ENCODE peak calls at places on chromosomes 2 and 18, in nine cellular contexts. One of them, this sample, is unnamed.

GRCh38 chr2:63078852-63079606 is 28.4 kb downstream of the OTX1 start:
- DNase-seq in MCF 10A: peak; percentile 58
- DNase-seq in right atrium auricular region: no peak
- DNase-seq in CD8-positive, alpha-beta T cell: no peak
- DNase-seq in OCI-LY7: peak; percentile 16
- DNase-seq in mesothelial cell of epicardium: no peak
- DNase-seq in K562: peak; percentile 31
- DNase-seq in tibial artery: no peak
- DNase-seq in upper lobe of right lung: no peak
- DNase-seq in this sample: no peak

GRCh38 chr18:21762181-21762772 is 21.7 kb downstream of the MIB1 start:
- DNase-seq in MCF 10A: no peak
- DNase-seq in right atrium auricular region: no peak
- DNase-seq in CD8-positive, alpha-beta T cell: no peak
- DNase-seq in OCI-LY7: no peak
- DNase-seq in mesothelial cell of epicardium: no peak
- DNase-seq in K562: no peak
- DNase-seq in tibial artery: no peak
- DNase-seq in upper lobe of right lung: no peak
- DNase-seq in this sample: no peak

GRCh38 chr2:122993592-122993991 is 1031.5 kb upstream of the CNTNAP5 start:
- DNase-seq in MCF 10A: no peak
- DNase-seq in right atrium auricular region: no peak
- DNase-seq in CD8-positive, alpha-beta T cell: no peak
- DNase-seq in OCI-LY7: no peak
- DNase-seq in mesothelial cell of epicardium: no peak
- DNase-seq in K562: no peak
- DNase-seq in tibial artery: no peak
- DNase-seq in upper lobe of right lung: no peak
- DNase-seq in this sample: no peak

GRCh38 chr2:19540739-19541503 is 182.5 kb upstream of the OSR1 start:
- DNase-seq in MCF 10A: peak; percentile 90
- DNase-seq in right atrium auricular region: no peak
- DNase-seq in CD8-positive, alpha-beta T cell: no peak
- DNase-seq in OCI-LY7: no peak
- DNase-seq in mesothelial cell of epicardium: no peak
- DNase-seq in K562: no peak
- DNase-seq in tibial artery: no peak
- DNase-seq in upper lobe of right lung: no peak
- DNase-seq in this sample: no peak

GRCh38 chr2:235088608-235089020 is 136.8 kb downstream of the SH3BP4 start:
- DNase-seq in MCF 10A: no peak
- DNase-seq in right atrium auricular region: no peak
- DNase-seq in CD8-positive, alpha-beta T cell: no peak
- DNase-seq in OCI-LY7: no peak
- DNase-seq in mesothelial cell of epicardium: no peak
- DNase-seq in K562: no peak
- DNase-seq in tibial artery: no peak
- DNase-seq in upper lobe of right lung: no peak
- DNase-seq in this sample: no peak

GRCh38 chr2:223042704-223043118 is 9.3 kb upstream of the KCNE4 start:
- DNase-seq in MCF 10A: no peak
- DNase-seq in right atrium auricular region: no peak
- DNase-seq in CD8-positive, alpha-beta T cell: no peak
- DNase-seq in OCI-LY7: no peak
- DNase-seq in mesothelial cell of epicardium: no peak
- DNase-seq in K562: no peak
- DNase-seq in tibial artery: no peak
- DNase-seq in upper lobe of right lung: no peak
- DNase-seq in this sample: no peak

GRCh38 chr18:79587298-79588125 is 92.1 kb upstream of the CTDP1 start:
- DNase-seq in MCF 10A: no peak
- DNase-seq in right atrium auricular region: no peak
- DNase-seq in CD8-positive, alpha-beta T cell: no peak
- DNase-seq in OCI-LY7: no peak
- DNase-seq in mesothelial cell of epicardium: no peak
- DNase-seq in K562: no peak
- DNase-seq in tibial artery: peak; percentile 69
- DNase-seq in upper lobe of right lung: no peak
- DNase-seq in this sample: no peak

GRCh38 chr18:47800192-47800591 is 130.3 kb downstream of the SMAD2 start:
- DNase-seq in MCF 10A: no peak
- DNase-seq in right atrium auricular region: no peak
- DNase-seq in CD8-positive, alpha-beta T cell: no peak
- DNase-seq in OCI-LY7: no peak
- DNase-seq in mesothelial cell of epicardium: no peak
- DNase-seq in K562: no peak
- DNase-seq in tibial artery: no peak
- DNase-seq in upper lobe of right lung: no peak
- DNase-seq in this sample: no peak

DNA sequence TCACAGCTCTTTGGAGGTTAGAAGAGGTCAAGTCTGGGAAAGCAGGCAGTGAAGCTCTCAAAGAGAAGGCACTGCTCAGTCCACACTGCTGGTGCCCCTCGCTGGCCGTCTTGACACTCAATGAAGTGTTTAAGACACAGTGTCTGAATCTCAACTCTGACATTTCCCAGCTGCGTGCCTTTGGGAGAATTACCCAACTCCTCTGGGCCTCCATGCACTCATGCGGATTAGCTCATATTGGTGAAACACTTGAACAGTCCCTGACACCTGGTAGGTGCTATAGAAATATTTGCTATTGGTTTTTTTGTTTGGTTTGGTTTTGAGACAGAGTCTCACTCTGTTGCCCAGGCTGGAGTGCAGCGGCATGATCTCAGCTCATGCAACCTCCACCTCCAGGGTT is 281.0 kb downstream of the SRBD1 start:
- DNase-seq in MCF 10A: no peak
- DNase-seq in right atrium auricular region: no peak
- DNase-seq in CD8-positive, alpha-beta T cell: no peak
- DNase-seq in OCI-LY7: no peak
- DNase-seq in mesothelial cell of epicardium: no peak
- DNase-seq in K562: no peak
- DNase-seq in tibial artery: no peak
- DNase-seq in upper lobe of right lung: no peak
- DNase-seq in this sample: no peak
- TF ChIP-seq CTCF in MCF 10A: no peak
- TF ChIP-seq CTCF in right atrium auricular region: no peak
- TF ChIP-seq CTCF in CD8-positive, alpha-beta T cell: no peak
- TF ChIP-seq CTCF in OCI-LY7: no peak
- TF ChIP-seq CTCF in mesothelial cell of epicardium: no peak
- TF ChIP-seq CTCF in K562: no peak
- TF ChIP-seq CTCF in tibial artery: no peak
- TF ChIP-seq CTCF in upper lobe of right lung: no peak
- TF ChIP-seq CTCF in this sample: no peak

DNA sequence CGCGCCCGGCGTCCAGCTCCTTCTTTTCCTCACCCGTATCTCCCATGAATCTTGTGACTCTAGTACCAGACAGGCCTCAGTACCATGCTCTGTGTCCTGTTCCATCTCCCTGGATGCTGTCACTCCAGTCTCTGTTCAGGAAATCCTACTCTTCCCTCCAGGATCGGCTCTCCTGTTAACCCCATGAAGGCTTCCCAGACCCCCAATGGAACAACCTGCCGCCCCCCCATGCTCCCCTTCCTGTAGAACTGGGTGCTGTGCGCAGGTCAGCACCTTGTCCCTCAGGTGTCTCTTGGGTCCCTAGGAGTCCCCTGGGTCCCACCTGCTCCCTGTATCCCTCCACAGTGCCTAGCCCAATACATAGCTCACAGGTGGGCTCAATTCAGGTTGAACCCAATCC is 41.3 kb downstream of the MYCN start:
- DNase-seq in MCF 10A: no peak
- DNase-seq in right atrium auricular region: no peak
- DNase-seq in CD8-positive, alpha-beta T cell: no peak
- DNase-seq in OCI-LY7: no peak
- DNase-seq in mesothelial cell of epicardium: no peak
- DNase-seq in K562: no peak
- DNase-seq in tibial artery: no peak
- DNase-seq in upper lobe of right lung: no peak
- DNase-seq in this sample: no peak
- TF ChIP-seq CTCF in MCF 10A: no peak
- TF ChIP-seq CTCF in right atrium auricular region: no peak
- TF ChIP-seq CTCF in CD8-positive, alpha-beta T cell: no peak
- TF ChIP-seq CTCF in OCI-LY7: no peak
- TF ChIP-seq CTCF in mesothelial cell of epicardium: no peak
- TF ChIP-seq CTCF in K562: no peak
- TF ChIP-seq CTCF in tibial artery: no peak
- TF ChIP-seq CTCF in upper lobe of right lung: no peak
- TF ChIP-seq CTCF in this sample: no peak

GRCh38 chr2:96111823-96112500 is 4.4 kb downstream of the ADRA2B start:
- DNase-seq in MCF 10A: no peak
- DNase-seq in right atrium auricular region: no peak
- DNase-seq in CD8-positive, alpha-beta T cell: no peak
- DNase-seq in OCI-LY7: peak; percentile 32
- DNase-seq in mesothelial cell of epicardium: no peak
- DNase-seq in K562: no peak
- DNase-seq in tibial artery: peak; percentile 53
- DNase-seq in upper lobe of right lung: peak; percentile 51
- DNase-seq in this sample: no peak

GRCh38 chr2:96112501-96113366 is 3.6 kb downstream of the ADRA2B start:
- DNase-seq in MCF 10A: no peak
- DNase-seq in right atrium auricular region: no peak
- DNase-seq in CD8-positive, alpha-beta T cell: no peak
- DNase-seq in OCI-LY7: no peak
- DNase-seq in mesothelial cell of epicardium: no peak
- DNase-seq in K562: no peak
- DNase-seq in tibial artery: no peak
- DNase-seq in upper lobe of right lung: peak; percentile 25
- DNase-seq in this sample: no peak

GRCh38 chr2:96114546-96114902 is 1.8 kb downstream of the ADRA2B start:
- DNase-seq in MCF 10A: no peak
- DNase-seq in right atrium auricular region: no peak
- DNase-seq in CD8-positive, alpha-beta T cell: no peak
- DNase-seq in OCI-LY7: no peak
- DNase-seq in mesothelial cell of epicardium: no peak
- DNase-seq in K562: no peak
- DNase-seq in tibial artery: no peak
- DNase-seq in upper lobe of right lung: no peak
- DNase-seq in this sample: no peak

GRCh38 chr2:96113951-96114350 is 2.4 kb downstream of the ADRA2B start:
- DNase-seq in MCF 10A: no peak
- DNase-seq in right atrium auricular region: no peak
- DNase-seq in CD8-positive, alpha-beta T cell: no peak
- DNase-seq in OCI-LY7: no peak
- DNase-seq in mesothelial cell of epicardium: no peak
- DNase-seq in K562: no peak
- DNase-seq in tibial artery: no peak
- DNase-seq in upper lobe of right lung: peak; percentile 16
- DNase-seq in this sample: no peak

DNA sequence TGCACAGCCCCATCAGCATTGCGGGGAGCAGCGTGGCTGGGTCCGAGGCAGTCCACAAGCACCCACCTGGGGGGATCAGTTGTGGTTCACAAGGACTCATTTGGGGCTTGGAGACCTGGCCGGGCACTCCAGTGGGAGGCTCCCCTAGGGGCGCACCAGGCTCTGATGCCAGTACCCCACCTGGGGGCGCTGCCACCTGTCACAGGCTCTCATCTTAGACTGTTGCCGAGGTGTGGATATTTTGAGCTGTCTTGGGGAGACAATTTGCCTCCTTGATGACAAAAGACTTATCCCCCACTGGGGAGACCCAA is 3.0 kb downstream of the ADRA2B start:
- DNase-seq in MCF 10A: no peak
- DNase-seq in right atrium auricular region: no peak
- DNase-seq in CD8-positive, alpha-beta T cell: no peak
- DNase-seq in OCI-LY7: peak; percentile 59
- DNase-seq in mesothelial cell of epicardium: no peak
- DNase-seq in K562: no peak
- DNase-seq in tibial artery: no peak
- DNase-seq in upper lobe of right lung: no peak
- DNase-seq in this sample: no peak
- TF ChIP-seq CTCF in MCF 10A: no peak
- TF ChIP-seq CTCF in right atrium auricular region: no peak
- TF ChIP-seq CTCF in CD8-positive, alpha-beta T cell: no peak
- TF ChIP-seq CTCF in OCI-LY7: peak; percentile 81
- TF ChIP-seq CTCF in mesothelial cell of epicardium: no peak
- TF ChIP-seq CTCF in K562: peak; percentile 86
- TF ChIP-seq CTCF in tibial artery: no peak
- TF ChIP-seq CTCF in upper lobe of right lung: no peak
- TF ChIP-seq CTCF in this sample: no peak

GRCh38 chr2:74440378-74441110 is 1.2 kb downstream of the RTKN start:
- DNase-seq in MCF 10A: peak; percentile 82
- DNase-seq in right atrium auricular region: peak; percentile 85
- DNase-seq in CD8-positive, alpha-beta T cell: peak; percentile 28
- DNase-seq in OCI-LY7: peak; percentile 58
- DNase-seq in mesothelial cell of epicardium: peak; percentile 90
- DNase-seq in K562: peak; percentile 98
- DNase-seq in tibial artery: peak; percentile 92
- DNase-seq in upper lobe of right lung: peak; percentile 92
- DNase-seq in this sample: peak; percentile 42

GRCh38 chr2:74441111-74441689 is 537 bp downstream of the RTKN start:
- DNase-seq in MCF 10A: no peak
- DNase-seq in right atrium auricular region: no peak
- DNase-seq in CD8-positive, alpha-beta T cell: no peak
- DNase-seq in OCI-LY7: no peak
- DNase-seq in mesothelial cell of epicardium: no peak
- DNase-seq in K562: no peak
- DNase-seq in tibial artery: no peak
- DNase-seq in upper lobe of right lung: no peak
- DNase-seq in this sample: no peak

GRCh38 chr2:74440005-74440377 is 1.7 kb downstream of the RTKN start:
- DNase-seq in MCF 10A: no peak
- DNase-seq in right atrium auricular region: peak; percentile 76
- DNase-seq in CD8-positive, alpha-beta T cell: no peak
- DNase-seq in OCI-LY7: no peak
- DNase-seq in mesothelial cell of epicardium: peak; percentile 43
- DNase-seq in K562: peak; percentile 49
- DNase-seq in tibial artery: no peak
- DNase-seq in upper lobe of right lung: no peak
- DNase-seq in this sample: no peak

GRCh38 chr2:74439373-74440004 is 2.2 kb downstream of the RTKN start:
- DNase-seq in MCF 10A: no peak
- DNase-seq in right atrium auricular region: no peak
- DNase-seq in CD8-positive, alpha-beta T cell: no peak
- DNase-seq in OCI-LY7: no peak
- DNase-seq in mesothelial cell of epicardium: no peak
- DNase-seq in K562: no peak
- DNase-seq in tibial artery: no peak
- DNase-seq in upper lobe of right lung: no peak
- DNase-seq in this sample: no peak

DNA sequence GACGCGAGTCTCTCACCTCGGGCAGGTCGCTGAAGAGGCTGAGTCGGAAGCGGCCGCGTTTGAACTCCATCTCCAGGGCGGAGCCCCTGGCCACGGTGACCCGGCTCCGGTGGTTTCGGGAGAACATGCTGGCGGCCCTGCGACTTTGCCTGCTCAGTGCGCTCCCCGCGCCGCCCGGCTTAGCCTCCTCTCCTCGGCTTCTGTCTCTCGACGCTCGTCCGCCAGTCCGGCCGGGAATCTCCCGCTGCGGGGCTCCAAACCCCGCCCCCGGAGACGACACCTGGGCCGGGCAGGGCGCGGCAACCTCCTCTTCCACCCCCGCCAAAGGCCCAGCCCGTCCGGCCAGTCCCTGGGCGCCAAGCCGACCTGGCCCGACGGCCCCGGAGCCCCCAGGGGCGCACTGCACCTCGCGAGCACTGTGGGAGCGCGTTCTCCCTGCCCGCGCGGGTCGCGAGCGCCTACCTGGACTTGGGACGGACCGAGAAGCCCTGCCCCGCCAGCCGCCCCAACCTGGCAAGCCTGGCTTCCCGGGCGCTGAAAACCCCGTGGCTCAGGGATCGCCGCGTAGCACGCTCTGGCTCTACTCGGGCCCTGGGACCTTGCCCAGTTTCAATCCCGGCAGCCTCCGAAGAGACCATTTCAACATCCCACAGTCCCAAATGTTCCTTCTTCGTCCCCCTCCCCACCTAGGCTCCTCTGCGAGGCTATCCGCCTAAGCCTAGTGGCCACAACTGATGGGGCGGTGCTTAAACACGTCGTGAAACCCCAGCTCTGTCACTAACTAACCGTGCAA is at the start of gene RTKN:
- DNase-seq in MCF 10A: peak; percentile 82
- DNase-seq in right atrium auricular region: no peak
- DNase-seq in CD8-positive, alpha-beta T cell: no peak
- DNase-seq in OCI-LY7: no peak
- DNase-seq in mesothelial cell of epicardium: peak; percentile 68
- DNase-seq in K562: no peak
- DNase-seq in tibial artery: no peak
- DNase-seq in upper lobe of right lung: peak; percentile 89
- DNase-seq in this sample: no peak
- TF ChIP-seq CTCF in MCF 10A: no peak
- TF ChIP-seq CTCF in right atrium auricular region: no peak
- TF ChIP-seq CTCF in CD8-positive, alpha-beta T cell: no peak
- TF ChIP-seq CTCF in OCI-LY7: no peak
- TF ChIP-seq CTCF in mesothelial cell of epicardium: no peak
- TF ChIP-seq CTCF in K562: no peak
- TF ChIP-seq CTCF in tibial artery: no peak
- TF ChIP-seq CTCF in upper lobe of right lung: no peak
- TF ChIP-seq CTCF in this sample: no peak

This sample was measured in omental fat pad.